ENCODE peak calls at places on chromosomes 7 and 10, in five cellular contexts. X is small intestine; Q is fibroblast of the aortic adventitia; H is naive thymus-derived CD4-positive, alpha-beta T cell; T is GM23248. W is an unnamed sample.

GRCh38 chr10:98351831-98352402 is 63.1 kb downstream of the PYROXD2 start:
- DNase-seq in X (no peak), Q (peak), H (no peak), T (no peak), W (no peak)

GRCh38 chr10:88881922-88882645 is 2.0 kb downstream of the STAMBPL1 start:
- DNase-seq in X (no peak), Q (no peak), H (no peak), T (no peak), W (no peak)

GRCh38 chr10:26386800-26387199 is 51.3 kb upstream of the APBB1IP start:
- DNase-seq in X (no peak), Q (no peak), H (no peak), T (no peak), W (no peak)

GRCh38 chr10:82358486-82359097 is 483.6 kb downstream of the NRG3 start:
- DNase-seq in X (no peak), Q (peak), H (no peak), T (peak), W (no peak)

GRCh38 chr7:17706734-17707133 is 233.6 kb downstream of the SNX13 start:
- DNase-seq in X (peak), Q (peak), H (no peak), T (peak), W (no peak)

GRCh38 chr7:83882551-83882950 is 233.6 kb upstream of the SEMA3E start:
- DNase-seq in X (no peak), Q (peak), H (no peak), T (no peak), W (no peak)

GRCh38 chr7:18040196-18040595 is 12.6 kb upstream of the PRPS1L1 start:
- DNase-seq in X (no peak), Q (peak), H (no peak), T (peak), W (no peak)

GRCh38 chr10:30059209-30060107 is at the start of gene JCAD:
- DNase-seq in X (peak), Q (no peak), H (no peak), T (peak), W (no peak)

GRCh38 chr7:120793213-120793936 is 64.6 kb downstream of the TSPAN12 start:
- DNase-seq in X (no peak), Q (no peak), H (no peak), T (no peak), W (no peak)

GRCh38 chr7:25950488-25951413 is 201.2 kb upstream of the NFE2L3 start:
- DNase-seq in X (peak), Q (peak), H (peak), T (peak), W (no peak)

GRCh38 chr10:96473866-96474265 is 39.9 kb downstream of the TLL2 start:
- DNase-seq in X (no peak), Q (no peak), H (no peak), T (no peak), W (no peak)

GRCh38 chr7:122217125-122217524 is 73.1 kb upstream of the AASS start:
- DNase-seq in X (no peak), Q (peak), H (no peak), T (peak), W (no peak)

GRCh38 chr10:35453855-35454532 is 117.7 kb downstream of the CCNY start:
- DNase-seq in X (no peak), Q (peak), H (no peak), T (peak), W (no peak)

GRCh38 chr7:47937711-47938573 is 10.3 kb downstream of the PKD1L1 start:
- DNase-seq in X (no peak), Q (no peak), H (no peak), T (no peak), W (peak)

GRCh38 chr7:50837965-50838364 is 55.3 kb upstream of the GRB10 start:
- DNase-seq in X (no peak), Q (peak), H (no peak), T (peak), W (no peak)

GRCh38 chr10:9833871-9834454 is 1183.7 kb upstream of the CELF2 start:
- DNase-seq in X (no peak), Q (no peak), H (no peak), T (no peak), W (no peak)

GRCh38 chr10:25080880-25081581 is 64.6 kb downstream of the THNSL1 start:
- DNase-seq in X (peak), Q (peak), H (peak), T (peak), W (no peak)

GRCh38 chr10:44960098-44960480 is 487 bp downstream of the RASSF4 start:
- DNase-seq in X (peak), Q (no peak), H (no peak), T (no peak), W (no peak)

GRCh38 chr7:100801833-100802568 is 25.3 kb downstream of the EPHB4 start:
- DNase-seq in X (peak), Q (peak), H (no peak), T (peak), W (no peak)

GRCh38 chr7:17405786-17406185 is 107.3 kb downstream of the AHR start:
- DNase-seq in X (no peak), Q (peak), H (no peak), T (peak), W (no peak)

GRCh38 chr10:10777723-10778122 is 239.9 kb upstream of the CELF2 start:
- DNase-seq in X (no peak), Q (no peak), H (no peak), T (no peak), W (no peak)

GRCh38 chr10:45040921-45041320 is 40.2 kb downstream of the ZNF22 start:
- DNase-seq in X (no peak), Q (peak), H (no peak), T (peak), W (no peak)

GRCh38 chr7:151431768-151432311 is 8.1 kb downstream of the CRYGN start:
- DNase-seq in X (no peak), Q (no peak), H (no peak), T (no peak), W (no peak)

GRCh38 chr7:37531225-37531624 is 82.6 kb upstream of the ELMO1 start:
- DNase-seq in X (no peak), Q (no peak), H (no peak), T (no peak), W (no peak)

GRCh38 chr7:19747740-19748339 is 25.6 kb downstream of the TMEM196 start:
- DNase-seq in X (peak), Q (peak), H (no peak), T (peak), W (no peak)

GRCh38 chr10:11898372-11899066 is 75.4 kb downstream of the PROSER2 start:
- DNase-seq in X (peak), Q (no peak), H (no peak), T (no peak), W (no peak)

GRCh38 chr7:1286946-1287628 is 54.4 kb downstream of the UNCX start:
- DNase-seq in X (no peak), Q (no peak), H (no peak), T (no peak), W (no peak)

GRCh38 chr10:123133511-123133910 is 2.3 kb upstream of the HMX3 start:
- DNase-seq in X (no peak), Q (no peak), H (no peak), T (no peak), W (no peak)

GRCh38 chr10:123135415-123136141 is at the start of gene HMX3:
- DNase-seq in X (no peak), Q (no peak), H (no peak), T (peak), W (no peak)

GRCh38 chr10:123132576-123133477 is 2.9 kb upstream of the HMX3 start:
- DNase-seq in X (peak), Q (peak), H (peak), T (peak), W (no peak)

GRCh38 chr10:123134915-123135414 is 805 bp upstream of the HMX3 start:
- DNase-seq in X (no peak), Q (no peak), H (no peak), T (no peak), W (no peak)

DNA sequence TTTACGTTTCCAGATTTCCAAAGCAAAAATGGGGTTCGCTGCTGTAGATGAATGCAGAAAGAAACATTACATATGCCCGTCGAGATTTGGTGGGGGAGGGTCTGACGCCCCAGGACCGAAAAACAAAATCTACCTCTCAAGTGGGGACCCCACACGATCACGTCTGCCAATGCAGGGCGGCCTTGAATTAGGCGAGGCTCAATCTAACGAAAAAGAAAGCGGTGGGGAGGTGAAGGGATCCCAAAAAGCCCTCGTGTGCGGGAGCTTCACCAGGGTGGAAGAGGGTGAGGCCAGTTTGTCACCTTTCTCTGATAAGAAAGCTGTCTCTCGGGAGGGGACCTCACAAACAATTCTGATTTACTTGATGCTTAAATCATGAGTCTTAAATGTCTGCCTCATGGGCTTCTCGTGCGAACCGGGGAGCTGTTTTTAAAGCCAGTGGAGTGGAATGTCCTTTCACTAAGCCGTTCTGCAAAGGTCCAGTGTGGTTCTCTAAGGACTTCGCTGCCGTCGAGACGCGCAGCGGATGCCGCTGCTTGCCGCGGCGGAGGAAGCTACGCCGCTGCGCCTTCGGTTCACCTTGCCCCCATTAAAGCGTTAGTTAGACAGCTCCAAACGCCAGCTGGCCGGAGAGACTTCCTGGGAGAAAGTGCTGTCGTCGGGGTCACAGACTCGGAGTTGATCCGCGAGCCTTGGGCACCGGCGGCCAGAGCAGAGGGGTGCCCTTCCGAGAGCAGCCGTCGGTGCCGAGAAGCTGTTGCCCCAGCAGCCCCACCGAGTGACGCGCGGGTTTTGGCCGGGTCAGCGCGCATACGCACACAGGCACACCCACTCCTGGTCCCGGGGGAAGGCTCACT is 1.5 kb upstream of the HMX3 start:
- DNase-seq in X (no peak), Q (no peak), H (no peak), T (peak), W (no peak)
- H3K4me3 ChIP-seq in X (no peak), Q (no peak), H (no peak), T (no peak), W (peak)

GRCh38 chr10:110081914-110082313 is 74.1 kb downstream of the ADD3 start:
- DNase-seq in X (no peak), Q (peak), H (no peak), T (peak), W (no peak)
- H3K4me3 ChIP-seq in X (no peak), Q (no peak), H (no peak), T (no peak), W (no peak)

GRCh38 chr10:51857326-51857725 is 157.9 kb upstream of the CSTF2T start:
- DNase-seq in X (no peak), Q (no peak), H (no peak), T (no peak), W (no peak)
- H3K4me3 ChIP-seq in X (no peak), Q (no peak), H (no peak), T (no peak), W (no peak)

GRCh38 chr7:6027806-6028365 is 3.3 kb upstream of the ANKRD61 start:
- DNase-seq in X (no peak), Q (no peak), H (no peak), T (no peak), W (no peak)

GRCh38 chr7:6023974-6024435 is 7.2 kb upstream of the ANKRD61 start:
- DNase-seq in X (peak), Q (no peak), H (no peak), T (no peak), W (no peak)

GRCh38 chr7:6026011-6026819 is 5.0 kb upstream of the ANKRD61 start:
- DNase-seq in X (peak), Q (no peak), H (peak), T (peak), W (no peak)

GRCh38 chr7:6028563-6028962 is 2.6 kb upstream of the ANKRD61 start:
- DNase-seq in X (no peak), Q (no peak), H (no peak), T (no peak), W (no peak)

DNA sequence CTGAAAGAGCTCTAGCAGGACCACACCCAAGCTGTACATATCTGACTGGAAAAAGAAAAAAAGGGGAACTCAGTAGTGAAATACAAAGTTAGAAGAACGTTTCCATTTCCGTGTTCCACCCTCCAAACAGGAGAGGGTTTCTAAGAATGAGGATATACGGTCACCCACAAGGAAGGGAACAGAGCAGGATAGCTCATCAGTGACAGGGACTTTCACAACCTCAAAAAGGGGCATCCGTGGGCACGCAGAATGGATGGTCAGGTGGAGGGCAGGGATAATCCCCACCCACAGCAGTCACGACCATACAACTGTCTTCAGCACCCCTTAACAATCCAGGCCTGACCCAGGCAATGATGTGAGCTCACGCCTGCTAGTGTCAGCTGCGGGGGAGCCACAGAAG is 4.3 kb upstream of the ANKRD61 start:
- DNase-seq in X (no peak), Q (no peak), H (no peak), T (no peak), W (no peak)
- H3K4me3 ChIP-seq in X (no peak), Q (no peak), H (peak), T (no peak), W (no peak)

DNA sequence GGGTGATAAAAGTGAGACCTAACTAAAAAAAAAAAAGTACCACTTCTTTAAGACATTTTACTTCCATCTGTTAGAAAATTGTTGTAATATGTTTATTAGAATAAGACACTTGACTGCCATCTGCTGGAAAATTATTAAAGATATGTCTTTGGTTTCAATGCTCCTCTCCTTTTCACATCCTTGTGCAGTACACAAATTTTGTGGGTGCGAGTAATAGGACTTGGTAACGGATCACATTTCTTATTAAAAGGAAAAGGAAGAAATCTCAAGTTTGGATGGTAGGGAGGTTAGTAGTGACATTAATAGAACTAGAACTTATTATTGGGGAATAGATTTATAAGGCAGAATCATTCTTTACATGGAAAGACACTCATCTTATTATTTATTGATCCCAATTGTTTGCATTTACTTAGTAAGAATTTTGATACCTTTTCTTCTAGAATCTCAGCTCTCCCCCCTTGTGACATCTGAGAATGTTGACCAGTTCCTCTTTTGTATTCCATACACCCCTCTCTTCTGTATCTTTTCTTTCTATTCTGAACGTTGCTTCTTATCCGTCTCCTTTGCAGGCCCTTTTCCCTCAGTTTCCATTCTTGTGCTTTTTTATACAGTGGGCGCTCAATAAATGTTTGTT is 43.0 kb upstream of the RPA3 start:
- DNase-seq in X (peak), Q (peak), H (peak), T (peak), W (no peak)
- H3K4me3 ChIP-seq in X (peak), Q (peak), H (peak), T (peak), W (peak)

DNA sequence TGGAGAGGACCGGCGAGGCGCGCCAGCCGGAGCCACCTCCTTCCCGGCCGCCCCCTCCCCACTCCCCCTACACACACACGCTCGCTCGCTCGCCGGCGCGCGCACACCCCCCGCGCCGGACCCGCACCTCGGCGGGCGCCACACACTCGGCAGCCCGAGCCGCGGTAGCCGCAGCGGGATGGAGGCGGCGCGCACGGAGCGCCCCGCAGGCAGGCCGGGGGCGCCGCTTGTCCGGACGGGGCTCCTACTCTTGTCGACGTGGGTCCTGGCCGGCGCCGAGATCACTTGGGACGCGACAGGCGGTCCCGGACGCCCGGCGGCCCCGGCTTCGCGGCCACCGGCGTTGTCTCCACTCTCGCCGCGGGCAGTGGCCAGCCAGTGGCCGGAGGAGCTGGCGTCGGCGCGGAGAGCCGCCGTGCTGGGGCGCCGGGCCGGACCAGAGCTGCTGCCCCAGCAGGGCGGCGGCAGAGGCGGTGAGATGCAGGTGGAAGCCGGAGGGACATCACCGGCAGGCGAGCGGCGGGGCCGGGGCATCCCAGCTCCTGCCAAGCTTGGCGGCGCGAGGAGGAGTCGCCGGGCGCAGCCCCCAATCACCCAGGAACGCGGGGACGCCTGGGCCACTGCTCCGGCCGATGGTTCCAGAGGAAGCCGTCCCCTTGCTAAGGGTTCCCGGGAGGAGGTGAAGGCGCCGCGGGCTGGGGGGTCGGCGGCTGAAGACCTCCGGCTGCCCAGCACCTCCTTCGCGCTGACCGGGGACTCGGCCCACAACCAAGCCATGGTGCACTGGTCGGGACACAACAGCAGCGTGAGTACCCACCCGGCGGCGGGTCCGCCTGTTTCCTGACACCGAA is at the start of gene SORCS3:
- DNase-seq in X (no peak), Q (no peak), H (no peak), T (peak), W (no peak)
- H3K4me3 ChIP-seq in X (peak), Q (peak), H (no peak), T (no peak), W (peak)